ENCODE peak calls at places on chromosome 15, in five cellular contexts. N is prostate gland, V is A549, Q is heart left ventricle, R is H1. O is an unnamed sample.

GRCh38 chr15:25345943-25346342 is 92.9 kb downstream of the UBE3A start:
- DNase-seq in N (peak), V (no peak), Q (peak), R (peak), O (peak)

GRCh38 chr15:57218826-57219576 is 157.3 kb upstream of the CGNL1 start:
- DNase-seq in N (no peak), V (peak), Q (no peak), R (no peak), O (peak)

GRCh38 chr15:39857132-39857531 is 62.9 kb downstream of the GPR176 start:
- DNase-seq in N (no peak), V (no peak), Q (no peak), R (no peak), O (no peak)

GRCh38 chr15:40906947-40907802 is 12.9 kb downstream of the VPS18 start:
- DNase-seq in N (no peak), V (no peak), Q (peak), R (no peak), O (peak)

GRCh38 chr15:40925495-40925862 is 3.7 kb upstream of the DLL4 start:
- DNase-seq in N (no peak), V (no peak), Q (no peak), R (no peak), O (no peak)

GRCh38 chr15:76147906-76148553 is 88.2 kb downstream of the TMEM266 start:
- DNase-seq in N (peak), V (peak), Q (peak), R (no peak), O (peak)

GRCh38 chr15:92629975-92630626 is 25.5 kb downstream of the FAM174B start:
- DNase-seq in N (no peak), V (no peak), Q (no peak), R (no peak), O (no peak)

GRCh38 chr15:25247418-25248030 is 191.3 kb downstream of the UBE3A start:
- DNase-seq in N (no peak), V (no peak), Q (no peak), R (no peak), O (no peak)

GRCh38 chr15:100758554-100758953 is 121.1 kb upstream of the ALDH1A3 start:
- DNase-seq in N (no peak), V (no peak), Q (no peak), R (no peak), O (peak)
- H3K27ac ChIP-seq in N (no peak), V (peak), Q (no peak), R (no peak), O (no peak)

DNA sequence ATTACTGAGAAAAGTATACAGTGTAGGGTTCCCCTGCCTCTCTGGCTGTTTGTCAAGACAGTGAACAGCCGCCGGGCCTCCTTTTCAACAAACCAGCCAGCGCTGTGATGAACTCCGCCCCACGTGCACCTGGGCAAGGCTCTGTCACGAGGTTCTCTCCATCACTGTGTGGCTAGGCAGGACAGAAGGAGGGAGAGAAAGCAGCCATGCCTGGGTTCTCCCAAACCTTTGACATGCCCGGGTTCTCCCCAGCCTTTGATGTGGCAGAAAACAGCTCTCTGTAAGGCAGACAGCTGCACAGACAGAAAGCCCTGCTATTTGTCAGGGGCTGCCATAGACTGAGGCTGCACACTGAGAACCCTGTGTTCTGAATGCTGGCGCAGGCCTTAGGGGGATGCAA is 101.4 kb upstream of the TRPM1 start:
- DNase-seq in N (peak), V (no peak), Q (no peak), R (no peak), O (no peak)
- H3K4me3 ChIP-seq in N (no peak), V (no peak), Q (no peak), R (no peak), O (no peak)

DNA sequence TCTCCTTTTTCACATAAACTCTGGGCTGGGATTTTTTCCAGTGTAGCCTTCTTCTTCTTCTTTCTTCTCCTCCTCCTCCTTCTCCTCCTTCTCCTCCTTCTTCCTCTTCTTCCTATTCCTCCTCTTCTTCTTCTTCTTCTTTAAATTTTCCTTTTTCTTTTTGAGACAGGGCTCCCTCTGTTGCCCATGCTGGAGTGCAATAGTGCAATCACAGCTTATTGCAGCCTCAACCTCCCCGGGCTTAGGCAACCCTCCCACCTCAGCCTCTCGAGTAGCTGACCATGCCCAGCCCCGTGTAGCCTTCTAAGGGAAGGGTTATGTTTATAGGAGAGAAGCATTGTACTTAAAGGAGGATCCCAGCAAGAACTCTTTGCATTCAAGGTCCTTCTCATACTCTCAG is 24.0 kb upstream of the MYO1E start:
- DNase-seq in N (no peak), V (no peak), Q (no peak), R (no peak), O (no peak)
- TF ChIP-seq CTCF in N (no peak), V (no peak), Q (no peak), R (no peak), O (no peak)

GRCh38 chr15:65804252-65804931 is 12.3 kb upstream of the DENND4A start:
- DNase-seq in N (no peak), V (no peak), Q (no peak), R (no peak), O (no peak)
- H3K27ac ChIP-seq in N (no peak), V (no peak), Q (no peak), R (no peak), O (no peak)

O was measured in WERI-Rb-1.